ENCODE peak calls at places on chromosomes 1 and 21, in eight cellular contexts. Z, R, E, M, A, V, G and P are unnamed samples.

GRCh38 chr1:59619576-59619975 is 195.2 kb upstream of the HOOK1 start:
- DNase-seq in Z (no peak), R (no peak), E (no peak), M (no peak), A (no peak), V (no peak), G (no peak), P (no peak)

GRCh38 chr1:150615346-150616201 is 13.8 kb downstream of the ENSA start:
- DNase-seq in Z (no peak), R (no peak), E (no peak), M (no peak), A (no peak), V (no peak), G (no peak), P (no peak)

GRCh38 chr21:36847189-36847588 is 119.3 kb downstream of the HLCS start:
- DNase-seq in Z (no peak), R (peak; percentile 49), E (peak; percentile 69), M (no peak), A (peak; percentile 74), V (no peak), G (no peak), P (no peak)

GRCh38 chr1:918843-919242 is 4.9 kb upstream of the SAMD11 start:
- DNase-seq in Z (no peak), R (no peak), E (no peak), M (no peak), A (no peak), V (no peak), G (no peak), P (no peak)

GRCh38 chr1:105204836-105205371 is 1455.2 kb downstream of the AMY1C start:
- DNase-seq in Z (no peak), R (no peak), E (no peak), M (no peak), A (no peak), V (peak; percentile 60), G (no peak), P (no peak)

GRCh38 chr1:211603713-211604112 is 24.8 kb upstream of the SLC30A1 start:
- DNase-seq in Z (no peak), R (no peak), E (no peak), M (no peak), A (no peak), V (no peak), G (no peak), P (no peak)

GRCh38 chr1:44707112-44707881 is 23.7 kb downstream of the RNU5D-1 start:
- DNase-seq in Z (no peak), R (peak; percentile 71), E (peak; percentile 83), M (peak; percentile 77), A (peak; percentile 97), V (no peak), G (no peak), P (no peak)

GRCh38 chr1:24673336-24673735 is 30.2 kb downstream of the SRRM1 start:
- DNase-seq in Z (no peak), R (no peak), E (peak; percentile 16), M (no peak), A (peak; percentile 19), V (no peak), G (no peak), P (no peak)

GRCh38 chr1:248688527-248689298 is 13.9 kb downstream of the OR14I1 start:
- DNase-seq in Z (no peak), R (no peak), E (no peak), M (no peak), A (no peak), V (no peak), G (no peak), P (no peak)

GRCh38 chr1:171807547-171807946 is 26.1 kb downstream of the METTL13 start:
- DNase-seq in Z (no peak), R (no peak), E (no peak), M (no peak), A (no peak), V (no peak), G (no peak), P (no peak)

GRCh38 chr1:8740034-8740449 is 77.4 kb downstream of the RERE start:
- DNase-seq in Z (no peak), R (peak; percentile 86), E (peak; percentile 71), M (no peak), A (peak; percentile 92), V (no peak), G (no peak), P (no peak)

GRCh38 chr1:112446411-112446810 is 50.4 kb downstream of the CTTNBP2NL start:
- DNase-seq in Z (no peak), R (no peak), E (no peak), M (no peak), A (no peak), V (no peak), G (no peak), P (no peak)

GRCh38 chr1:201989354-201990128 is 7.1 kb downstream of the RNPEP start:
- DNase-seq in Z (no peak), R (no peak), E (no peak), M (no peak), A (no peak), V (no peak), G (no peak), P (no peak)

GRCh38 chr1:150557065-150557600 is 7.9 kb downstream of the ADAMTSL4 start:
- DNase-seq in Z (no peak), R (no peak), E (no peak), M (no peak), A (no peak), V (peak; percentile 51), G (no peak), P (no peak)

GRCh38 chr1:235708390-235708962 is 58.9 kb upstream of the GNG4 start:
- DNase-seq in Z (no peak), R (no peak), E (no peak), M (peak; percentile 89), A (peak; percentile 72), V (no peak), G (no peak), P (no peak)

GRCh38 chr1:64474639-64475038 is 4.7 kb downstream of the CACHD1 start:
- DNase-seq in Z (peak; percentile 53), R (no peak), E (peak; percentile 7), M (no peak), A (no peak), V (peak; percentile 47), G (no peak), P (no peak)

GRCh38 chr1:79391896-79392295 is 385.4 kb upstream of the ADGRL4 start:
- DNase-seq in Z (no peak), R (no peak), E (no peak), M (peak; percentile 1), A (no peak), V (no peak), G (no peak), P (no peak)

GRCh38 chr1:31981976-31982375 is 31.7 kb upstream of the KHDRBS1 start:
- DNase-seq in Z (no peak), R (no peak), E (no peak), M (no peak), A (no peak), V (no peak), G (no peak), P (no peak)

GRCh38 chr1:67611841-67612240 is 73.2 kb upstream of the GADD45A start:
- DNase-seq in Z (no peak), R (no peak), E (no peak), M (no peak), A (peak; percentile 38), V (peak; percentile 7), G (no peak), P (no peak)

GRCh38 chr1:30933874-30934252 is 25.3 kb upstream of the SDC3 start:
- DNase-seq in Z (no peak), R (no peak), E (peak; percentile 31), M (no peak), A (peak; percentile 49), V (no peak), G (no peak), P (no peak)

GRCh38 chr1:203267347-203267846 is 37.9 kb upstream of the BTG2 start:
- DNase-seq in Z (peak; percentile 81), R (peak; percentile 57), E (peak; percentile 90), M (peak; percentile 85), A (peak; percentile 82), V (peak; percentile 95), G (peak; percentile 85), P (peak; percentile 80)

GRCh38 chr1:78060857-78061563 is 15.2 kb downstream of the GIPC2 start:
- DNase-seq in Z (no peak), R (no peak), E (no peak), M (no peak), A (no peak), V (no peak), G (no peak), P (no peak)
- TF ChIP-seq CTCF in Z (peak; percentile 13), R (no peak), E (no peak), M (no peak), A (no peak), V (peak; percentile 64), G (no peak), P (peak; percentile 43)

DNA sequence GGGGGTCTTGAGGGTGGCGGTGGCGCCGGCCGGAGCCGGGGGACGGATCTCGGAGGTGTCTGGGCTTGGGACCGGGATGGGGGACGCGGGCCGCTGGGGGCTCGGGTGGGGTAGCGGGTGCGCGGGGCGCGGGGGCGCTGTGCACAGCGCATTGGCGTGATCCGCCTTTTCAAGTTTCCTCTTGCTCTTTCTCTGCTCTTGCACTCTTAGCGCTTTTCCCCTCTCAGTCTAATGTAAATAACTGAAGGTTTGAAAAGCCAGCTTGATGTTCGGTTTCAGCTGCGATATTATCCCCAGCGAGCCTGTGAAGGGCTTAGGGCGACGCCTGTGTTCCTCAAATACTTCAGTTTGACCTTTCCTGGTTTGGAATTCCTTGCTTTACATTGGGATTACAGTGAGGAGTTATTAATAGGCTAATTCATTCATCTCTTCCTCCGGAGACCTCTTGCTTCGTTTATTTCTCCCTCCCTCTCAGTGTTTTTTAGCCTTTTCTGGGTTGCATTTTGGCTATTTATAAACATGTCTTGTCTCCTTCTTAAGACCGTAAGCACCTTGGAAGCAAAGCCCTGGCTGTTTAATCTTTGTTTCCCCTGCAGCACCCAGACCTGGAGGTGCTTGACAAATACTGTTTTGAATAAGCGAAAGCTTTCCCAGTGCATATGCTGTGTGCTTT is 673 bp downstream of the RAB4A start:
- DNase-seq in Z (peak; percentile 34), R (no peak), E (no peak), M (no peak), A (peak; percentile 19), V (no peak), G (no peak), P (no peak)
- TF ChIP-seq CTCF in Z (peak; percentile 22), R (peak; percentile 22), E (no peak), M (peak; percentile 65), A (no peak), V (no peak), G (no peak), P (peak; percentile 27)

GRCh38 chr21:34670220-34670961 is 1.6 kb downstream of the CLIC6 start:
- DNase-seq in Z (no peak), R (no peak), E (no peak), M (no peak), A (peak; percentile 10), V (peak; percentile 83), G (peak; percentile 46), P (no peak)
- TF ChIP-seq CTCF in Z (no peak), R (no peak), E (no peak), M (no peak), A (no peak), V (no peak), G (no peak), P (no peak)

DNA sequence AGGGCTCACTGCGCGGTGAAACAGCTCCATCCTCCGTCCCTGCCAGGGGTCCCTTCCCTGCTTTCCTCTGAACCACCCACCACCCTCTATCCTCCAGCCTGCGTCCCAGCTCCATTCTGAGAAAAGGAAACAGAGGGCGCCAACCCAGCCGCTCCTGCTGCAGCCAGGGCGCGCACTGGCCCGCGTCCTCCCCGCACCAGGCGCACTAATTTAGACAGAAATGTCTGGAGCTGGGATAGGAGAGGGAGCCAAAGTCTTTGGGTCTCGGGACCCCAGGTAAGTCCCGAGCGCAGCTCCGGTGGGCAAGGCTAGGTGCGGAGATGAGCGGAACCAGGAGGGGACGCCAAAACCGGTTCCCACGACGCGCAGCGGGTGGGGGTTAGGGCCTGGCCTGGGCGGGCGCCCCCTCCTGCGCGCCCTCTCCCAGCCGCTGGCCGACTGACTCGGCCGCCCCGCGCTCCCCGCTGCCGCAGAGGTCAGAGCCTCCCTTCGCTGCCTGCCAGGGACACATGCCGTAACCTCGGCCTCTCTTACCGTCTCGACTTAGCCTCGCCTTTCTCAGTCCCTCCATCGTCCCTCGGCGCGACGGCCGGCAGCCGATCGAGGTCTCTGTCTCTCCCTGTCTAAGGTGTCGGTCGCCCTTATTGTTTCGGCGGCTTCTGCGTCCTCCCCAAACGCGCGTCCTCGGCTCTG is 2.0 kb downstream of the CAMK2N1 start:
- DNase-seq in Z (no peak), R (no peak), E (peak; percentile 35), M (no peak), A (no peak), V (peak; percentile 82), G (peak; percentile 59), P (no peak)
- TF ChIP-seq CTCF in Z (no peak), R (no peak), E (no peak), M (peak; percentile 77), A (no peak), V (peak; percentile 60), G (no peak), P (no peak)